ENCODE peak calls at places on chromosome 1, in seven cellular contexts. H, A, R, Q, L, T and M are unnamed samples.

GRCh38 chr1:160129046-160129445 is 13.5 kb downstream of the ATP1A2 start:
- DNase-seq in L (no peak), T (no peak), A (no peak), H (no peak), Q (no peak), R (no peak), M (no peak)

GRCh38 chr1:15459771-15460719 is 3.5 kb downstream of the CELA2A start:
- DNase-seq in R (no peak), L (no peak), H (no peak), Q (no peak), A (peak), T (no peak), M (no peak)

GRCh38 chr1:145786271-145786670 is 37.6 kb downstream of the RNF115 start:
- DNase-seq in Q (no peak), R (no peak), A (no peak), H (no peak), T (no peak), L (no peak), M (no peak)

GRCh38 chr1:227654858-227655752 is 80.0 kb downstream of the JMJD4 start:
- DNase-seq in T (no peak), L (no peak), R (no peak), A (no peak), Q (no peak), H (no peak), M (no peak)

GRCh38 chr1:28790384-28791035 is 21.5 kb upstream of the OPRD1 start:
- DNase-seq in H (no peak), R (no peak), T (no peak), A (no peak), Q (no peak), L (no peak), M (no peak)

GRCh38 chr1:153534226-153534932 is 1.4 kb downstream of the S100A6 start:
- DNase-seq in H (no peak), R (peak), L (no peak), A (peak), T (no peak), Q (no peak), M (no peak)

GRCh38 chr1:204321051-204321450 is 38.7 kb downstream of the PLEKHA6 start:
- DNase-seq in H (no peak), T (no peak), L (no peak), Q (no peak), R (no peak), A (no peak), M (no peak)

GRCh38 chr1:159204791-159205141 is at the start of gene ACKR1:
- DNase-seq in Q (no peak), R (no peak), T (no peak), L (no peak), H (no peak), A (no peak), M (no peak)

GRCh38 chr1:181318858-181319235 is 164.5 kb upstream of the CACNA1E start:
- DNase-seq in T (peak), H (no peak), R (no peak), Q (no peak), L (no peak), A (no peak), M (no peak)

DNA sequence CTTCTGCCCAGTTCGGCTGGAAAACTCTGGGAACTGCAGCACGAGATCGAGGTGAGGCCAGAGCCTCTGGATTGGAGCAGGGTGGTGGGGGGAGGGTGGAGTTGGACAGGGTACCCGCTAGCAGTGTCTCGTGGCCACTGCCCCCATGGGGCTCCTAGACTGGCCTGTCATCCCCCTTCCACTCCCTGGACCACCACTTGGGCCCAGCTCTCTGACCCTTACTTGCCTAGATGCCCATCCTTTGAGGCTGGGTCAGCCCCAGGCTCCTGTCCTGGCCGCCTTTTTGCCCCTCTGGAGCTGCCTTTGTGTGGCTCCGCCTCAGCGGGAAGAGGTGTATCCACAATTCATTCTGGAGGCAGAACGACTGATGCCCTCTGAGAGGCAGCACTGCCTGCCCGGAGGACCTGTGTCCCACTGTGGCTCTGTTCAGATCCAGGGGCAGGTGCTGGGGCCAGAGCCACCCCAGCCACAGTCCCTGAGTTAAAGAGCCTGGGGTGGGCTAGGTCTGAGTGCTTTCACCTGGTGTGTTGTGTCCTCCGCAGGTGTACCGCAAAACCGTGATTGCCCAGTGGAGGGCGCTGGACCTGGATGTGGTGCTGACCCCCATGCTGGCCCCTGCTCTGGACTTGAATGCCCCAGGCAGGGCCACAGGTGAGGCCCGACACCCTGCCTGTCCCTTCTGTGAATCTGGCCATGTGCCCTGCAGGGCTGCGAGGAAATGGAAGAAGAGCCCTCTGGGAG is 17.7 kb downstream of the FAAH start:
- DNase-seq in H (peak), T (peak), Q (peak), R (no peak), A (no peak), L (no peak), M (no peak)
- TF ChIP-seq CTCF in H (peak), T (peak), Q (peak), R (peak), A (peak), L (no peak), M (peak)

DNA sequence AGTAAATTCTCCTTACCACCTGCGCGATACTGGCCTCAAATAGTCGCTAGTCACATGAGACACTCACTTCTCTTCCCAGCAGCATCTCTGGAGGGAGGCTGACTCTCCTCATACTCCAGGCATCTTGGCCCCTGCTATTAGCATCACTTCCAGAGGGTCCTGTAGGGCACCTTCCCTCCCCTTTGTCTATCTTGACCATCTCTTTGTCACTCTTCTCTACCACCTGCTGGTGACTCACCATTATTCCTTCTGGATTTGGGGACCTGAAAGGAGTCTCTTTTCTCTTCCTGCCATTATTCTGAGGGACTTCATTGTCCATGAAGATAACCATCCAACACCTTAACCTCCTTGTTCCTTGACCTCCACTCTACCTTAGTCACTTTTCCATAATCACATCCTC is 31.7 kb upstream of the GPR37L1 start:
- DNase-seq in A (peak), Q (no peak), T (no peak), R (no peak), H (no peak), L (no peak), M (no peak)
- TF ChIP-seq CTCF in A (no peak), Q (no peak), T (no peak), R (no peak), H (no peak), L (no peak), M (no peak)

DNA sequence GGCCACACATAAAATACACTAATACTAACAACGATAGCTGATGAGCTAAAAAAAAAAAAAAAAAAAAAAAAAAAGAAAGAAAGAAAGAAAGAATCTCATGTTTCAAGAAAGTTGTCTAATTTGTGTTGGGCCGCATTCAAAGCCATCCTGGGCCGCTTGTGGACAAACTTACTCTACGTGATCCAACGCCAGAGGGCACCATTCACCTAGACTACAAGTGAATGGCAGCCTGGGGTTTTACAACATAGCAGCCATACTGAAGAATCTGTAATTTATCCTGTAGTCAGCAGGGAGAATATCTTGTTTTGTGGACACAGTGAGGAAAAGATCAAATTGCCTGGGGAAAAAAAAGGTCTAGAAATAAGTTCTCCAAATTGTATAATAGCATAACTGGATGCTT is 47.0 kb downstream of the CYP2J2 start:
- DNase-seq in L (peak), H (peak), R (peak), T (peak), Q (peak), A (peak), M (peak)
- TF ChIP-seq CTCF in L (peak), H (peak), R (peak), T (peak), Q (peak), A (peak), M (peak)

GRCh38 chr1:40649592-40649930 is 15.9 kb downstream of the RIMS3 start:
- DNase-seq in H (no peak), A (no peak), T (no peak), L (no peak), R (no peak), Q (no peak), M (no peak)

GRCh38 chr1:40648928-40649591 is 16.4 kb downstream of the RIMS3 start:
- DNase-seq in T (no peak), A (no peak), H (no peak), Q (no peak), R (no peak), L (no peak), M (no peak)

GRCh38 chr1:40651138-40651857 is 14.2 kb downstream of the RIMS3 start:
- DNase-seq in Q (no peak), H (no peak), A (no peak), L (no peak), R (no peak), T (no peak), M (no peak)

GRCh38 chr1:40652452-40652851 is 13.0 kb downstream of the RIMS3 start:
- DNase-seq in T (no peak), H (no peak), L (no peak), A (no peak), R (no peak), Q (no peak), M (no peak)

DNA sequence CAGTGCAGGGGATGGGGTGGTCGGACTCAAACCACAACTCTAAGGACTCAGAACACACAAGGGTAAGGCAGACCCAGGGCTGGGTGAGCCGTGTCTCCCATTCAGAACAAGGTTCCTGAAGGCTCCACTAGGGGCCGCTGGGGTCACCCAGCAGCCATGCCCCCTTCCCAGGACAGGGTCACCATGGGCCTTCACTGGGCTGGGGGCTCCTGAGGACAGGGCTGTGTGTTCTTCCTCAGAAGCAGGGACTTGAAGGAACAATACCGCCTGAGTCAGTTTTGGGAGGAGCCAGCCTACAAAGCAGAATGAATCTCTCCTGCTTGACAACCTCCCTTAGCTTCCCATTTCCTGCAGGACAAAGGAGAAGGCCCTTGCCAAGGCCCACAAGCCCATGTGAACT is 15.4 kb downstream of the RIMS3 start:
- DNase-seq in R (no peak), T (peak), H (peak), A (no peak), L (no peak), Q (peak), M (peak)
- TF ChIP-seq CTCF in R (no peak), T (peak), H (peak), A (peak), L (peak), Q (peak), M (peak)

DNA sequence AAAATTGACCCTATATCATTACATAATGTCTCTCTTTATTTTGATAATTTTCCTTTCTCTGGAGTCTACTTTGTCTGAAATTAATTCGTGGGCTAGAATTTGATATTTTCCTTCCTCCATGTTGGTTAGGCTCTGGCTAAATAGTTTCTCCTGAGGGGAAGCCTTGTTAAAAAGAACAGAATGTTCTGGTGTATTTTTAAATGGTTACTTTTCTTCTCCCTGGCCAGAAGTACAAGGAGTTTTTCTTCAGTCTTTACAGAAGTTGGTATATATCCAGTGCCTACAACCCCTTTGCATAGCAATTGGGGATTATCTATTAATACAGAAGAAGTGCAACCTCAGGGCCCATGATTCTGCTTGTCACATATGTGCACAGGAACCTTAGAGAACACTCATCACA is 185.6 kb upstream of the RAB4A start:
- DNase-seq in L (no peak), A (no peak), T (no peak), H (no peak), Q (no peak), R (no peak), M (no peak)
- TF ChIP-seq CTCF in L (no peak), A (no peak), T (no peak), H (no peak), Q (no peak), R (no peak), M (no peak)

DNA sequence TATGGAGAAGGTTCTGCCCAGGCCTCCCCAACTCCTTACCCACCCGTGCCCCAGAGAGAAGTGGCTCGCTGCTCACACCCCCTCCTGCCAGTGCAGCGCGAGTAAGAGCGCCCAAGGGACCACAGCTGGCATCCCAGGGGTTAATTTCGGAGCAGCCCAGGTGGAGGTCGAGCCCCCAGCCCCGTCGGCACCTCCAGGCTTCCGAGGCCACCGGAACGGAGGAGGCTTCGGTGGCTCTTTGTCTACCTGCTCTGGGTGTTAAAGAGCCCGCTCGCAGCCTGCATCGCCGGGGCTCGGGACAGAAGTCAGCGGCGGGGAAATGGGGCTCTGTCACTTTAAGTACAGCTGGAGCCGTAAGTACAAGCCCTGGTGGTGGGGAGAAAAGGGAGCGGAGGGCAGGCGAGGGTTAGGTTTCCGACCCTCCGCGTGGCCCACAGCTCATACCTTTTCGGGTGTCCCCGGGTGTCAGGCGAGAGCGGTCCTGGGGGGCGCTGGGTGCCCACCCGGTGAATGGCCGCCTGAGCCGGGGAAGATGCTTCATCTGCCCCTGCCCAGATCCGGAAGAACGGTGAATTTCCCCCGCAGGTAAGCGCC is 89.4 kb upstream of the IPO9 start:
- DNase-seq in T (peak), R (peak), A (peak), L (no peak), Q (peak), H (peak), M (peak)
- TF ChIP-seq CTCF in T (no peak), R (no peak), A (no peak), L (no peak), Q (no peak), H (no peak), M (no peak)